ENCODE peak calls at places on chromosomes 6 and 20, in eight cellular contexts. One of them, this sample, is unnamed. For H3K4me1 and H3K9me3, the result is how much of the 10 kb centered on the place peaks cover.

GRCh38 chr6:147099974-147100373 is 104.2 kb upstream of the STXBP5 start:
- DNase-seq in suprapubic skin: no peak
- DNase-seq in stomach: no peak
- DNase-seq in H1: no peak
- DNase-seq in sigmoid colon: no peak
- DNase-seq in GM12878: no peak
- DNase-seq in endothelial cell of umbilical vein: peak
- DNase-seq in transverse colon: no peak
- DNase-seq in this sample: no peak

GRCh38 chr20:22716824-22717351 is 132.5 kb upstream of the FOXA2 start:
- DNase-seq in stomach: peak
- DNase-seq in H1: no peak
- DNase-seq in sigmoid colon: no peak
- DNase-seq in suprapubic skin: no peak
- DNase-seq in GM12878: no peak
- DNase-seq in transverse colon: no peak
- DNase-seq in endothelial cell of umbilical vein: peak
- DNase-seq in this sample: no peak

GRCh38 chr6:156910938-156911337 is 133.8 kb downstream of the ARID1B start:
- DNase-seq in suprapubic skin: no peak
- DNase-seq in sigmoid colon: no peak
- DNase-seq in GM12878: no peak
- DNase-seq in endothelial cell of umbilical vein: no peak
- DNase-seq in transverse colon: no peak
- DNase-seq in stomach: no peak
- DNase-seq in H1: no peak
- DNase-seq in this sample: no peak

GRCh38 chr6:47302043-47302442 is 7.7 kb downstream of the TNFRSF21 start:
- DNase-seq in sigmoid colon: no peak
- DNase-seq in transverse colon: no peak
- DNase-seq in suprapubic skin: no peak
- DNase-seq in stomach: no peak
- DNase-seq in GM12878: no peak
- DNase-seq in H1: no peak
- DNase-seq in endothelial cell of umbilical vein: no peak
- DNase-seq in this sample: no peak

GRCh38 chr20:13800728-13801134 is 15.9 kb downstream of the NDUFAF5 start:
- DNase-seq in suprapubic skin: peak
- DNase-seq in sigmoid colon: peak
- DNase-seq in stomach: peak
- DNase-seq in endothelial cell of umbilical vein: peak
- DNase-seq in H1: no peak
- DNase-seq in GM12878: no peak
- DNase-seq in transverse colon: peak
- DNase-seq in this sample: peak

GRCh38 chr6:135358907-135359459 is 138.6 kb downstream of the AHI1 start:
- DNase-seq in H1: no peak
- DNase-seq in suprapubic skin: no peak
- DNase-seq in stomach: no peak
- DNase-seq in endothelial cell of umbilical vein: peak
- DNase-seq in GM12878: no peak
- DNase-seq in sigmoid colon: no peak
- DNase-seq in transverse colon: no peak
- DNase-seq in this sample: no peak

GRCh38 chr6:137808191-137808590 is 58.9 kb upstream of the TNFAIP3 start:
- DNase-seq in GM12878: no peak
- DNase-seq in transverse colon: no peak
- DNase-seq in stomach: no peak
- DNase-seq in H1: no peak
- DNase-seq in suprapubic skin: no peak
- DNase-seq in sigmoid colon: no peak
- DNase-seq in endothelial cell of umbilical vein: peak
- DNase-seq in this sample: no peak

GRCh38 chr6:2275207-2275891 is 29.9 kb upstream of the GMDS start:
- DNase-seq in suprapubic skin: no peak
- DNase-seq in GM12878: no peak
- DNase-seq in H1: no peak
- DNase-seq in endothelial cell of umbilical vein: no peak
- DNase-seq in transverse colon: no peak
- DNase-seq in sigmoid colon: no peak
- DNase-seq in stomach: no peak
- DNase-seq in this sample: no peak

GRCh38 chr20:64035066-64035932 is 683 bp upstream of the C20orf204 start:
- DNase-seq in H1: no peak
- DNase-seq in endothelial cell of umbilical vein: no peak
- DNase-seq in GM12878: peak
- DNase-seq in stomach: no peak
- DNase-seq in suprapubic skin: no peak
- DNase-seq in sigmoid colon: peak
- DNase-seq in transverse colon: no peak
- DNase-seq in this sample: no peak

GRCh38 chr6:136608991-136609390 is 58.8 kb upstream of the MAP7 start:
- DNase-seq in stomach: no peak
- DNase-seq in transverse colon: no peak
- DNase-seq in sigmoid colon: no peak
- DNase-seq in GM12878: no peak
- DNase-seq in H1: no peak
- DNase-seq in suprapubic skin: no peak
- DNase-seq in endothelial cell of umbilical vein: peak
- DNase-seq in this sample: no peak

DNA sequence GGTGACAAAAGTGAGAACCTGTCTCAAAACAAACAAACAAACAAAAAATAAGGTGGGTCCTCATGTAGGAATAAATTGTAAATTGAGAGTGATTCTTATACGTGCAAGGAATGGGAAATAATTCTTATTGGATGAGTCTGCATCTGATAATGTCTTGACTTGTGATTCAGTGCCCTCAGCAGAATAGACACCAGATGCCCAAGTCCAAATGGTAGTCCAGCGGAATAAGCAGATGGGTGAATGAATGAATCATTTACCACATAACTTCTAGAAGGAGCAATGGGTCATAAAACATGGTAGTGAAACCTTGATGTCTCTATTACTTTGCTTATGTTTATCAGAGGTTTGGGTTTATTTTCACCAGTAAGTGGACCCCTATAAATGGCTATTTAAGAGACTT is 747.7 kb downstream of the PHF3 start:
- DNase-seq in endothelial cell of umbilical vein: no peak
- DNase-seq in suprapubic skin: no peak
- DNase-seq in stomach: no peak
- DNase-seq in sigmoid colon: no peak
- DNase-seq in GM12878: no peak
- DNase-seq in transverse colon: no peak
- DNase-seq in H1: no peak
- DNase-seq in this sample: no peak
- H3K4me1 ChIP-seq in endothelial cell of umbilical vein: under half
- H3K4me1 ChIP-seq in suprapubic skin: under half
- H3K4me1 ChIP-seq in stomach: under half
- H3K4me1 ChIP-seq in sigmoid colon: under half
- H3K4me1 ChIP-seq in GM12878: under half
- H3K4me1 ChIP-seq in transverse colon: under half
- H3K4me1 ChIP-seq in H1: under half
- H3K4me1 ChIP-seq in this sample: under half

GRCh38 chr6:129684323-129684884 is 25.6 kb downstream of the ARHGAP18 start:
- DNase-seq in suprapubic skin: no peak
- DNase-seq in H1: no peak
- DNase-seq in endothelial cell of umbilical vein: no peak
- DNase-seq in stomach: no peak
- DNase-seq in sigmoid colon: no peak
- DNase-seq in GM12878: no peak
- DNase-seq in transverse colon: no peak
- DNase-seq in this sample: no peak
- TF ChIP-seq POLR2AphosphoS5 in suprapubic skin: no peak
- TF ChIP-seq POLR2AphosphoS5 in H1: no peak
- TF ChIP-seq POLR2AphosphoS5 in endothelial cell of umbilical vein: no peak
- TF ChIP-seq POLR2AphosphoS5 in stomach: no peak
- TF ChIP-seq POLR2AphosphoS5 in sigmoid colon: no peak
- TF ChIP-seq POLR2AphosphoS5 in GM12878: no peak
- TF ChIP-seq POLR2AphosphoS5 in transverse colon: no peak
- TF ChIP-seq POLR2AphosphoS5 in this sample: no peak

DNA sequence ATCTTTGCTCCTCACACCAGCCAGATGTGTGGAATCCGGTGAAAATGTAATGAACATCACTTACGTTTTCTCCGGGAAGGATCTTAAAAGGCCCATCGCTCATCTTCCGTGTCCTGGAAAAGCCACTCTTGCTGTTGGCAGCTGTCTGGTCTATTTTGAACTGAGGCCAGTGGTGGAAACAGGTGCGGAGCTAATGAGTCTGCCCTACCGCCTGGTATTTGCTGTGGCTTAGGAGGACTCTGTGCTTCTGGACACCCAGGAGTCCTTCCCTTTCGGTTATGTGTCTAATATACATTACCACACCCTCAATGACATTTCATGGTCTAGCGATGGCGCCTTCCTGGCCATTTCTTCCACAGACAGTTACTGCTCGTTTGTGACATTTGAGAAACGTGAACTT is 264.2 kb upstream of the PREP start:
- DNase-seq in suprapubic skin: no peak
- DNase-seq in endothelial cell of umbilical vein: no peak
- DNase-seq in transverse colon: no peak
- DNase-seq in stomach: no peak
- DNase-seq in GM12878: no peak
- DNase-seq in sigmoid colon: no peak
- DNase-seq in H1: no peak
- DNase-seq in this sample: no peak
- H3K9me3 ChIP-seq in suprapubic skin: under half
- H3K9me3 ChIP-seq in endothelial cell of umbilical vein: under half
- H3K9me3 ChIP-seq in transverse colon: under half
- H3K9me3 ChIP-seq in stomach: under half
- H3K9me3 ChIP-seq in GM12878: under half
- H3K9me3 ChIP-seq in sigmoid colon: under half
- H3K9me3 ChIP-seq in H1: under half
- H3K9me3 ChIP-seq in this sample: under half

GRCh38 chr6:158654498-158654897 is 4.6 kb downstream of the SYTL3 start:
- DNase-seq in sigmoid colon: peak
- DNase-seq in transverse colon: peak
- DNase-seq in stomach: peak
- DNase-seq in GM12878: no peak
- DNase-seq in suprapubic skin: peak
- DNase-seq in H1: no peak
- DNase-seq in endothelial cell of umbilical vein: no peak
- DNase-seq in this sample: no peak

GRCh38 chr6:158649289-158650143 is at the start of gene SYTL3:
- DNase-seq in endothelial cell of umbilical vein: peak
- DNase-seq in suprapubic skin: peak
- DNase-seq in GM12878: peak
- DNase-seq in stomach: peak
- DNase-seq in H1: no peak
- DNase-seq in sigmoid colon: peak
- DNase-seq in transverse colon: peak
- DNase-seq in this sample: no peak

GRCh38 chr6:158655569-158656450 is 6.0 kb downstream of the SYTL3 start:
- DNase-seq in transverse colon: no peak
- DNase-seq in H1: no peak
- DNase-seq in stomach: no peak
- DNase-seq in endothelial cell of umbilical vein: no peak
- DNase-seq in sigmoid colon: no peak
- DNase-seq in suprapubic skin: peak
- DNase-seq in GM12878: no peak
- DNase-seq in this sample: no peak

GRCh38 chr6:158654960-158655485 is 5.2 kb downstream of the SYTL3 start:
- DNase-seq in suprapubic skin: peak
- DNase-seq in H1: no peak
- DNase-seq in GM12878: no peak
- DNase-seq in transverse colon: no peak
- DNase-seq in stomach: no peak
- DNase-seq in sigmoid colon: no peak
- DNase-seq in endothelial cell of umbilical vein: no peak
- DNase-seq in this sample: no peak

GRCh38 chr6:158653577-158654354 is 3.9 kb downstream of the SYTL3 start:
- DNase-seq in H1: no peak
- DNase-seq in endothelial cell of umbilical vein: no peak
- DNase-seq in transverse colon: peak
- DNase-seq in sigmoid colon: no peak
- DNase-seq in GM12878: peak
- DNase-seq in suprapubic skin: peak
- DNase-seq in stomach: peak
- DNase-seq in this sample: no peak
- H3K4me1 ChIP-seq in H1: under half
- H3K4me1 ChIP-seq in endothelial cell of umbilical vein: under half
- H3K4me1 ChIP-seq in transverse colon: under half
- H3K4me1 ChIP-seq in sigmoid colon: under half
- H3K4me1 ChIP-seq in GM12878: under half
- H3K4me1 ChIP-seq in suprapubic skin: under half
- H3K4me1 ChIP-seq in stomach: under half
- H3K4me1 ChIP-seq in this sample: under half

GRCh38 chr20:31308535-31309162 is at the start of gene DEFB116:
- DNase-seq in endothelial cell of umbilical vein: no peak
- DNase-seq in transverse colon: no peak
- DNase-seq in H1: no peak
- DNase-seq in sigmoid colon: no peak
- DNase-seq in stomach: no peak
- DNase-seq in GM12878: no peak
- DNase-seq in suprapubic skin: no peak
- DNase-seq in this sample: no peak
- TF ChIP-seq POLR2AphosphoS5 in endothelial cell of umbilical vein: no peak
- TF ChIP-seq POLR2AphosphoS5 in transverse colon: no peak
- TF ChIP-seq POLR2AphosphoS5 in H1: no peak
- TF ChIP-seq POLR2AphosphoS5 in sigmoid colon: no peak
- TF ChIP-seq POLR2AphosphoS5 in stomach: no peak
- TF ChIP-seq POLR2AphosphoS5 in GM12878: no peak
- TF ChIP-seq POLR2AphosphoS5 in suprapubic skin: no peak
- TF ChIP-seq POLR2AphosphoS5 in this sample: no peak